ENCODE peak calls at places on chromosomes 4 and X, in nine cellular contexts. D, R, B, M, V, Q, S, Y and C are unnamed samples.

GRCh38 chrX:70033348-70033747 is 16.4 kb downstream of the AWAT2 start:
- DNase-seq in Y (no peak), Q (peak; percentile 52), M (no peak), D (peak; percentile 41), R (no peak), V (no peak), B (no peak), S (no peak), C (peak; percentile 79)

GRCh38 chr4:72186714-72187113 is 154.9 kb downstream of the NPFFR2 start:
- DNase-seq in Q (no peak), S (no peak), B (no peak), R (no peak), M (no peak), V (no peak), D (no peak), Y (no peak), C (no peak)

GRCh38 chrX:20414781-20415445 is 148.2 kb upstream of the RPS6KA3 start:
- DNase-seq in D (no peak), Q (no peak), M (no peak), S (no peak), B (no peak), R (no peak), Y (no peak), V (no peak), C (no peak)

GRCh38 chrX:9644335-9644734 is 121.3 kb downstream of the GPR143 start:
- DNase-seq in M (no peak), V (no peak), D (no peak), B (no peak), Q (no peak), Y (no peak), S (no peak), R (no peak), C (no peak)

GRCh38 chr4:55819634-55820033 is at the start of gene EXOC1L:
- DNase-seq in V (peak; percentile 16), Q (peak; percentile 77), D (peak; percentile 78), B (no peak), S (peak; percentile 15), R (no peak), Y (no peak), M (no peak), C (peak; percentile 77)

GRCh38 chr4:121256346-121256745 is 92.2 kb upstream of the TNIP3 start:
- DNase-seq in V (no peak), M (no peak), Q (no peak), D (no peak), B (no peak), Y (no peak), R (no peak), S (peak; percentile 42), C (no peak)

GRCh38 chr4:128424524-128425195 is 137.0 kb upstream of the PGRMC2 start:
- DNase-seq in V (no peak), Q (no peak), M (no peak), B (no peak), D (no peak), S (no peak), R (no peak), Y (no peak), C (no peak)

GRCh38 chr4:1047106-1047975 is 35.9 kb downstream of the FGFRL1 start:
- DNase-seq in Q (peak; percentile 9), R (peak; percentile 65), D (no peak), M (peak; percentile 50), B (no peak), S (no peak), Y (peak; percentile 10), V (peak; percentile 55), C (peak; percentile 6)

GRCh38 chr4:134700251-134700650 is 498.7 kb upstream of the PABPC4L start:
- DNase-seq in Q (no peak), R (no peak), B (no peak), M (no peak), S (no peak), D (no peak), Y (no peak), V (no peak), C (no peak)

GRCh38 chr4:115215935-115216334 is 102.5 kb upstream of the NDST4 start:
- DNase-seq in R (no peak), S (no peak), M (no peak), V (no peak), B (no peak), Y (no peak), Q (no peak), D (no peak), C (no peak)

GRCh38 chr4:48694824-48695223 is 85.3 kb downstream of the FRYL start:
- DNase-seq in Q (no peak), R (no peak), S (no peak), V (no peak), B (no peak), Y (no peak), D (no peak), M (no peak), C (no peak)

GRCh38 chr4:6655924-6656323 is 15.4 kb downstream of the MRFAP1 start:
- DNase-seq in Q (no peak), B (no peak), S (no peak), M (no peak), R (no peak), V (no peak), Y (no peak), D (no peak), C (no peak)

GRCh38 chr4:48939785-48940184 is 33.2 kb upstream of the OCIAD2 start:
- DNase-seq in V (no peak), M (no peak), S (peak; percentile 30), Q (no peak), B (no peak), D (no peak), R (no peak), Y (no peak), C (no peak)

GRCh38 chrX:46959985-46960700 is 47.9 kb downstream of the JADE3 start:
- DNase-seq in R (no peak), S (no peak), Y (no peak), V (no peak), D (no peak), Q (no peak), M (no peak), B (no peak), C (no peak)

GRCh38 chrX:46967547-46967946 is 55.3 kb downstream of the JADE3 start:
- DNase-seq in S (no peak), M (no peak), B (no peak), Y (no peak), V (no peak), R (no peak), Q (no peak), D (no peak), C (no peak)

GRCh38 chrX:46961574-46962279 is 49.5 kb downstream of the JADE3 start:
- DNase-seq in R (no peak), D (no peak), S (no peak), Y (no peak), B (no peak), V (no peak), Q (no peak), M (no peak), C (peak; percentile 58)

GRCh38 chrX:46961097-46961496 is 48.9 kb downstream of the JADE3 start:
- DNase-seq in R (no peak), D (no peak), M (no peak), B (no peak), Q (no peak), V (no peak), Y (no peak), S (no peak), C (no peak)

DNA sequence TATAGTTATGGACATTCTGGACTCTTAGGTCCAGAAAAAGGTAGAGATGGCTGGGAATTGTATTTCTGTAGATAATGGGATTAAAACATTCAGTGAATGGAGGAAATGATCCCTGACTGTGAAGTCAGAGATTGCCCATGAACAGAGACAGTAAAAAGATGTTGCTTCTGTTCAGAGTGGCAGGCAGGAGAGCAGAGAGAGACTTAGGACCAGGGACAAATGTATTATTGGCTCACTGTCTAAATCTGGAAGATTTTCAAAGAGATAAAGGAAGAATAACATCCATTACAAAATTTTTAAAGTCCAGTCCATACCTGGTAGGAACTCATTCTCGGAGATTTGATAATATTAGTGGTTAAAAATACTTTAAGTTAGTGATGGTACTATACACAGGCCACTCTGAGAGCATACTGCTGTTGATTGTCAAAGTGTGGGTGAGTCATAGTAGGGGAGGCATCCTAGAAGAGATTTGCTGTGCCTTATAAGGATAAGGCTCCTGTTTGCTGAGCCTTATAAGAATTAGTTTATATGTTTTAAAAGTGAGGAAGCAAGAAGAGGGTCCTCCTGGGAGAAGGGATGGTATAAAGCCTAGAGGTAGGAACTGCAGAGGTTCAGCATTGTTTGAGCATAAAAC is 53.0 kb downstream of the JADE3 start:
- DNase-seq in M (no peak), R (no peak), S (peak; percentile 22), Y (no peak), B (no peak), D (no peak), V (no peak), Q (no peak), C (no peak)
- H3K4me1 ChIP-seq in M (no peaks in the 10 kb centered on the region), R (no peaks in the 10 kb centered on the region), S (peaks cover 11% of the 10 kb centered on the region), Y (no peaks in the 10 kb centered on the region), B (no peaks in the 10 kb centered on the region), D (peaks cover 10% of the 10 kb centered on the region), V (no peaks in the 10 kb centered on the region), Q (no peaks in the 10 kb centered on the region), C (peaks cover 21% of the 10 kb centered on the region)

DNA sequence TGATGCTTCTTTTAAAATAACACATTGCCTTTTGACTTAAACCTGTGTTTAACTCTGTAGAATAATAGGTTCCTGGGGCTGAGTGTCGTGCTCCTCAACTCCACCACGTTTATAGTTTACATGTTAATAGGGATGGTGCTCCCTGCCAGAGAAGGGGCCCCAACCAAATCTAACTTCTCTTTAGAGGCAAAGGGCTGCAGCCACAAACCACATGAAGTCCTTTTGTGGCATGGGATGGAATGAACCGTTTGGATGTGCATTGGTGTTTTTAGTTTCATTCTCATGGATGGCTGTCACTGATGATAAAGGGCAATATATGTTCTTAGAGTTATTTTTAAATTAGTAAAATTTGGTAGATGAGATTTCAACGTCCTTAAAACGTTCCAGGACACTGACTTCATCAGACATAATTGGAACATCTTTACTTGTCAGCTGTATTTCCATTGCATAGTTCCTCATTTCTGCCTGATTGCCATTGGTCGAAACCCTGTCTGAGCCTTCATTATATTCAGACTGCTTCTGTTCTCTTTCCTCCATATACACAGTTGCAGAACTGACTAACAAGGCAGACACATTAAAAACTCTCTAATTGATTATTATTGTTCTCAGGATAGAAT is 60.4 kb upstream of the HPF1 start:
- DNase-seq in B (no peak), M (no peak), Y (no peak), S (no peak), R (no peak), D (no peak), Q (no peak), V (no peak), C (no peak)
- H3K4me3 ChIP-seq in B (no peak overlapping the region), M (no peak overlapping the region), Y (no peak overlapping the region), S (no peak overlapping the region), R (no peak overlapping the region), D (no peak overlapping the region), Q (no peak overlapping the region), V (no peak overlapping the region), C (no peak overlapping the region)

DNA sequence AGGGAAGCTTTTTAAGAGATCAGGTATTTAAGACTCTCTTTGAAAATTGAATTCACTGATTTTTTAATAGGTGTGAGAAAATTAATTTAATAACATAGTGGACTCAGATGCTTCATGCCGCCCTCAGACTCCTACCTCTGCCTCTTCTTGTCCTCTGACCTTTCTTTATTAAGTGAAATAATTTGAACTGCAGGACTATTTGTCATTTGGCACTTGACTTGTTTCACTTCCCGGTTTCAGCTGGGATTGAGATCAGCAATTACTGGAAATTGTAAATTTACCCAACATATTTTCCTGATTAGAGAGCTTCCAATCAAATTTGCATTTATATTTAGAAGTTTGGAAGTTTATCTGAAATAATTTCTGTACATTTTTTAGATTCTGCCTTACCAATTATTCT is 116.8 kb downstream of the CBR4 start:
- DNase-seq in B (no peak), R (no peak), D (no peak), V (no peak), Q (no peak), Y (no peak), M (no peak), S (no peak), C (no peak)
- H3K36me3 ChIP-seq in B (no peaks in the 10 kb centered on the region), R (no peaks in the 10 kb centered on the region), D (peaks cover 76% of the 10 kb centered on the region), V (no peaks in the 10 kb centered on the region), Q (peaks cover 32% of the 10 kb centered on the region), Y (peaks cover 89% of the 10 kb centered on the region), M (no peaks in the 10 kb centered on the region), S (no peaks in the 10 kb centered on the region), C (peaks cover 43% of the 10 kb centered on the region)

GRCh38 chr4:73308286-73308685 is 49.7 kb upstream of the ANKRD17 start:
- DNase-seq in B (no peak), V (no peak), M (no peak), D (no peak), S (peak; percentile 12), R (no peak), Y (no peak), Q (no peak), C (no peak)
- H3K4me1 ChIP-seq in B (no peaks in the 10 kb centered on the region), V (no peaks in the 10 kb centered on the region), M (no peaks in the 10 kb centered on the region), D (peaks cover 4% of the 10 kb centered on the region), S (no peaks in the 10 kb centered on the region), R (no peaks in the 10 kb centered on the region), Y (no peaks in the 10 kb centered on the region), Q (no peaks in the 10 kb centered on the region), C (no peaks in the 10 kb centered on the region)